ENCODE peak calls at places on chromosomes 12 and 14, in four cellular contexts. One of them, this sample, is unnamed.
A peak's percentile ranks its signal among the peaks of the same experiment; 100 is the strongest.

GRCh38 chr12:105935981-105936380 is 202.8 kb downstream of the NUAK1 start:
- DNase-seq in GM12864: no peak
- DNase-seq in GM20000: no peak
- DNase-seq in GM06990: no peak
- DNase-seq in this sample: no peak

GRCh38 chr12:76002598-76003262 is 28.8 kb downstream of the PHLDA1 start:
- DNase-seq in GM12864: no peak
- DNase-seq in GM20000: no peak
- DNase-seq in GM06990: no peak
- DNase-seq in this sample: no peak

GRCh38 chr14:94143239-94143638 is 13.8 kb upstream of the IFI27L2 start:
- DNase-seq in GM12864: no peak
- DNase-seq in GM06990: no peak
- DNase-seq in GM20000: no peak
- DNase-seq in this sample: no peak

GRCh38 chr12:40054554-40055226 is 51.2 kb downstream of the SLC2A13 start:
- DNase-seq in GM12864: no peak
- DNase-seq in GM06990: no peak
- DNase-seq in GM20000: no peak
- DNase-seq in this sample: no peak

GRCh38 chr14:75088566-75089373 is 19.3 kb downstream of the ZC2HC1C start:
- DNase-seq in GM12864: no peak
- DNase-seq in GM20000: peak; percentile 45
- DNase-seq in GM06990: no peak
- DNase-seq in this sample: peak; percentile 46

GRCh38 chr12:18296909-18297280 is 35.6 kb downstream of the PIK3C2G start:
- DNase-seq in GM20000: no peak
- DNase-seq in GM06990: no peak
- DNase-seq in GM12864: no peak
- DNase-seq in this sample: no peak

GRCh38 chr14:41718477-41719166 is 111.9 kb downstream of the LRFN5 start:
- DNase-seq in GM20000: no peak
- DNase-seq in GM12864: no peak
- DNase-seq in GM06990: no peak
- DNase-seq in this sample: no peak

GRCh38 chr14:76760331-76761197 is 704 bp upstream of the VASH1 start:
- DNase-seq in GM06990: no peak
- DNase-seq in GM12864: no peak
- DNase-seq in GM20000: no peak
- DNase-seq in this sample: no peak

GRCh38 chr12:22904485-22904884 is 279.5 kb downstream of the ETNK1 start:
- DNase-seq in GM12864: no peak
- DNase-seq in GM20000: no peak
- DNase-seq in GM06990: no peak
- DNase-seq in this sample: no peak

GRCh38 chr14:89952581-89952980 is 1.9 kb downstream of the EFCAB11 start:
- DNase-seq in GM12864: no peak
- DNase-seq in GM06990: no peak
- DNase-seq in GM20000: no peak
- DNase-seq in this sample: no peak

GRCh38 chr12:123075092-123075491 is 75.8 kb downstream of the PITPNM2 start:
- DNase-seq in GM20000: no peak
- DNase-seq in GM12864: no peak
- DNase-seq in GM06990: no peak
- DNase-seq in this sample: no peak

GRCh38 chr12:54039417-54040147 is 6.7 kb downstream of the HOXC5 start:
- DNase-seq in GM06990: no peak
- DNase-seq in GM20000: no peak
- DNase-seq in GM12864: no peak
- DNase-seq in this sample: no peak

GRCh38 chr12:92602930-92603623 is 99.7 kb upstream of the PLEKHG7 start:
- DNase-seq in GM20000: no peak
- DNase-seq in GM12864: no peak
- DNase-seq in GM06990: no peak
- DNase-seq in this sample: no peak

GRCh38 chr14:24079521-24080141 is 8.3 kb downstream of the CPNE6 start:
- DNase-seq in GM06990: no peak
- DNase-seq in GM12864: no peak
- DNase-seq in GM20000: no peak
- DNase-seq in this sample: no peak

GRCh38 chr12:122743895-122744525 is 8.6 kb upstream of the DENR start:
- DNase-seq in GM20000: no peak
- DNase-seq in GM12864: no peak
- DNase-seq in GM06990: no peak
- DNase-seq in this sample: no peak

GRCh38 chr14:94129758-94130414 is 482 bp upstream of the IFI27L2 start:
- DNase-seq in GM06990: no peak
- DNase-seq in GM20000: peak; percentile 33
- DNase-seq in GM12864: no peak
- DNase-seq in this sample: peak; percentile 56

GRCh38 chr14:50109342-50109741 is 7.0 kb downstream of the VCPKMT start:
- DNase-seq in GM12864: no peak
- DNase-seq in GM20000: no peak
- DNase-seq in GM06990: no peak
- DNase-seq in this sample: no peak
- TF ChIP-seq CTCF in GM12864: peak; percentile 10
- TF ChIP-seq CTCF in GM20000: no peak
- TF ChIP-seq CTCF in GM06990: no peak
- TF ChIP-seq CTCF in this sample: no peak

GRCh38 chr12:109097435-109098141 is at the start of gene UNG:
- DNase-seq in GM06990: peak; percentile 95
- DNase-seq in GM12864: peak; percentile 71
- DNase-seq in GM20000: peak; percentile 99
- DNase-seq in this sample: peak; percentile 99

GRCh38 chr12:109097140-109097434 is 310 bp upstream of the UNG start:
- DNase-seq in GM12864: no peak
- DNase-seq in GM06990: no peak
- DNase-seq in GM20000: no peak
- DNase-seq in this sample: no peak

GRCh38 chr12:109089683-109090082 is 3.6 kb downstream of the ALKBH2 start:
- DNase-seq in GM20000: no peak
- DNase-seq in GM12864: no peak
- DNase-seq in GM06990: no peak
- DNase-seq in this sample: no peak

GRCh38 chr12:109092484-109093021 is 719 bp downstream of the ALKBH2 start:
- DNase-seq in GM20000: no peak
- DNase-seq in GM06990: no peak
- DNase-seq in GM12864: no peak
- DNase-seq in this sample: no peak

DNA sequence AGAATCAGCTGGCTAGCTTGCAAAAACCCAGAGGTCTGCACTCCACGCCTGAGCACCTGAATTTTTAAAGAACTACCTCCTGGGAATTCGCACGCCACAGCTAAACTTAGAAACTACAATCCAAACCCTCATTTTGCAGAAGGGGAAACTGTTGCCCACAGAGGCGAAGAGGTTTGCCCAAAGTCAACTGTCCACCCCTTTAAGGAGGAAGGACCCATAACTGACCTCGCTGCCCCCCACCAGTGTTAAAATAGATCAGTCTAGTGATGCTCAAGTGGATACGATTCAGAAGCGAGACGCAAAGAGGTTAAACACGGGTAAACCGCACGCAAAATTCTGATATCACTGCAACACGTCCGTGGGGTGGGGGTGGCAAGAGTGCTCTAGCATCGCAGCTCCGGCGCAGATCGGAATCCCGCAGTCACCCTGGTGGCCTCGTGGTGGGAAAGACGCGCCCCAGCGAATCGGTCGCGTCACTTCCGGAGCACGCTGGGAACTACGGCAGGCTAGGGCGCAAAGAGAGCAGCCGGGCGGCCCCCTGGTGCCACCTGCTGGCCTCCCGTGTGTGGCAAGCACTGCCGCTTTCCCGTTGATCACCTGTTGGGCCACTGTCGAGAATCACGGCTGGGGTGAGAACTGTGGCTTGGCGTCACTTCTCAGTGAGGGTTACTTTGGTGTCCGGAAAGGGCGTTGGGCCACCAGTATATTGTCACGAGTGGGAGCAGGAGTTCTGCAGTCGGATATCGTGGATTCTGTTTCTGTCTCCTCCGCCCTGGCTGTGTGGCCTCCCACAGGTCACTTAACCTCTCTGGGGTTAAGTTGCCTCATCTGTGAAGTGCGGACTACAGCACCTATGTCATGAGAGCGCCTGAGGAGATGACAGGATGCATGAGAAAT is at the start of gene ALKBH2:
- DNase-seq in GM12864: peak; percentile 77
- DNase-seq in GM06990: peak; percentile 93
- DNase-seq in GM20000: peak; percentile 90
- DNase-seq in this sample: peak; percentile 89
- TF ChIP-seq CTCF in GM12864: peak; percentile 96
- TF ChIP-seq CTCF in GM06990: peak; percentile 97
- TF ChIP-seq CTCF in GM20000: peak; percentile 96
- TF ChIP-seq CTCF in this sample: peak; percentile 97

GRCh38 chr14:104750658-104751057 is 2.3 kb upstream of the SIVA1 start:
- DNase-seq in GM20000: no peak
- DNase-seq in GM06990: no peak
- DNase-seq in GM12864: no peak
- DNase-seq in this sample: no peak

GRCh38 chr14:104746951-104747481 is 5.9 kb upstream of the SIVA1 start:
- DNase-seq in GM12864: no peak
- DNase-seq in GM20000: no peak
- DNase-seq in GM06990: no peak
- DNase-seq in this sample: no peak

GRCh38 chr14:104747876-104748275 is 5.1 kb upstream of the SIVA1 start:
- DNase-seq in GM20000: no peak
- DNase-seq in GM12864: no peak
- DNase-seq in GM06990: no peak
- DNase-seq in this sample: no peak

GRCh38 chr14:104749958-104750529 is 2.9 kb upstream of the SIVA1 start:
- DNase-seq in GM06990: no peak
- DNase-seq in GM20000: no peak
- DNase-seq in GM12864: no peak
- DNase-seq in this sample: no peak

GRCh38 chr14:104749111-104749649 is 3.8 kb upstream of the SIVA1 start:
- DNase-seq in GM20000: no peak
- DNase-seq in GM06990: no peak
- DNase-seq in GM12864: no peak
- DNase-seq in this sample: no peak
- TF ChIP-seq CTCF in GM20000: no peak
- TF ChIP-seq CTCF in GM06990: no peak
- TF ChIP-seq CTCF in GM12864: no peak
- TF ChIP-seq CTCF in this sample: no peak

GRCh38 chr12:109617496-109617895 is 43.9 kb downstream of the MVK start:
- DNase-seq in GM12864: no peak
- DNase-seq in GM06990: no peak
- DNase-seq in GM20000: no peak
- DNase-seq in this sample: no peak

GRCh38 chr12:109621864-109622485 is 48.4 kb downstream of the MVK start:
- DNase-seq in GM20000: no peak
- DNase-seq in GM06990: no peak
- DNase-seq in GM12864: no peak
- DNase-seq in this sample: no peak

GRCh38 chr12:109621271-109621671 is 47.7 kb downstream of the MVK start:
- DNase-seq in GM20000: no peak
- DNase-seq in GM12864: no peak
- DNase-seq in GM06990: no peak
- DNase-seq in this sample: no peak

GRCh38 chr12:109618091-109618490 is 44.5 kb downstream of the MVK start:
- DNase-seq in GM20000: no peak
- DNase-seq in GM06990: no peak
- DNase-seq in GM12864: no peak
- DNase-seq in this sample: no peak

DNA sequence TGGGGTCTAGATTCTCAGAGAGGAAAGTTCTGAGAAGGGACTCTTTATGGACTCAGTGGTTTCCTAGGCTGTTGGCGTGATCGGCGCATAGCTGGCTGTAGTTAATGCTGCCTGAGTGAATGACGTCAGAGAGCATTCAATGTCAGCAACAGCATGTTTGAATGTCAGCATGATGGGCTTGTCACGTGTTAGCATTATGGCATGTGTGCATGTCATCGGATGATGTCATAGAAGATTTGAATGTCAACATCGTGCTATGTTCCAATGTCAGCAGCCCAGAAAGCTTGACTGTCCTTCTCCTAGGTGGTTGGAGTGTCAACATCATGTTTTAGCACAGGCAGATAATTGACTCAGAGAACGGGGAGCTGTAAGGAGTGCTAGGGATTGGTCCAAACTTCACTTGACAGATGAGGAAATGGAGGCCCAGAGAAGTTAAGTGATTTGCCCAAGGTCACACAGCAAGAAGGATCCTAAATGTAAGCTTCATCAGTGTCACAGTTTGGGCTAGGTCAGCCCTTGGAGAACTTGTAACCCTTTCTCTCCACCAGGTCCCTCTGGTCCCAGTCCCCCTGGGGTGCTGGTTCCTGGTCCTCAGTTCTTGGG is 45.5 kb downstream of the MVK start:
- DNase-seq in GM20000: no peak
- DNase-seq in GM12864: no peak
- DNase-seq in GM06990: no peak
- DNase-seq in this sample: no peak
- TF ChIP-seq CTCF in GM20000: no peak
- TF ChIP-seq CTCF in GM12864: no peak
- TF ChIP-seq CTCF in GM06990: no peak
- TF ChIP-seq CTCF in this sample: no peak

DNA sequence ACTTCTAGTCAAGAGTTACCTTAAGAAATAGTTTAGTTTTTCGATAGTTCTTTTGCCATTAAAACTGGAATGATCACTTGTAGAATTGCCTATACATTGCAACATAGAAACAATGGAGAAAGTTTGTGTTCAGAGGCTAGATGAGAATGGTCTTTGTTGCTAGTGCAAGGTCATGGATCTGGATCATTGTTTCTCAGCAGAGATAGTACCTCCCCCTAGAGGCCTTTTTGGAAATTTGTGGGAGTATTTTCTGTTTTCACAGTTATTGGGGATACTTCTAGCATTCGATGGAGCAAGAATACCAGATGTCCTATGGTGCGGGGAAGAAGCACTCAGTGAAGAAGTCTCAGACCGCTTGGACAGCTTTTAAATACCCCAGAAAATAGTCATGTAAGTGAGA is 138.8 kb upstream of the HMGA2 start:
- DNase-seq in GM20000: peak; percentile 14
- DNase-seq in GM06990: no peak
- DNase-seq in GM12864: no peak
- DNase-seq in this sample: no peak
- TF ChIP-seq CTCF in GM20000: no peak
- TF ChIP-seq CTCF in GM06990: peak; percentile 55
- TF ChIP-seq CTCF in GM12864: peak; percentile 56
- TF ChIP-seq CTCF in this sample: no peak

GRCh38 chr14:66496911-66497310 is 10.7 kb downstream of the CCDC196 start:
- DNase-seq in GM06990: no peak
- DNase-seq in GM12864: no peak
- DNase-seq in GM20000: peak; percentile 6
- DNase-seq in this sample: no peak

GRCh38 chr14:66493750-66494149 is 7.6 kb downstream of the CCDC196 start:
- DNase-seq in GM20000: no peak
- DNase-seq in GM06990: no peak
- DNase-seq in GM12864: no peak
- DNase-seq in this sample: no peak

GRCh38 chr14:66490143-66491111 is 4.3 kb downstream of the CCDC196 start:
- DNase-seq in GM12864: no peak
- DNase-seq in GM20000: no peak
- DNase-seq in GM06990: no peak
- DNase-seq in this sample: no peak

GRCh38 chr14:66496188-66496807 is 10.1 kb downstream of the CCDC196 start:
- DNase-seq in GM06990: no peak
- DNase-seq in GM20000: no peak
- DNase-seq in GM12864: no peak
- DNase-seq in this sample: no peak

GRCh38 chr14:66495214-66496098 is 9.3 kb downstream of the CCDC196 start:
- DNase-seq in GM20000: peak; percentile 48
- DNase-seq in GM12864: no peak
- DNase-seq in GM06990: peak; percentile 15
- DNase-seq in this sample: peak; percentile 43
- TF ChIP-seq CTCF in GM20000: peak; percentile 18
- TF ChIP-seq CTCF in GM12864: peak; percentile 73
- TF ChIP-seq CTCF in GM06990: peak; percentile 83
- TF ChIP-seq CTCF in this sample: peak; percentile 80

This sample was measured in B cell.